ENCODE peak calls at places on chromosomes 13 and 19, in seven cellular contexts. N is NT2/D1, O is GM12878, L is H1, T is SK-N-SH, Q is HCT116, F is K562. B is an unnamed sample.
A peak's percentile ranks its signal among the peaks of the same experiment; 100 is the strongest.

GRCh38 chr19:9729162-9729561 is 39.4 kb downstream of the ZNF846 start:
- DNase-seq in F (no peak), N (no peak), Q (no peak), O (no peak), T (no peak), L (no peak), B (no peak)

GRCh38 chr19:49362926-49363264 is 679 bp upstream of the TEAD2 start:
- DNase-seq in Q (no peak), F (peak; percentile 30), O (no peak), N (no peak), T (peak; percentile 48), L (no peak), B (peak; percentile 24)

GRCh38 chr19:2819540-2820111 is at the start of gene ZNF554:
- DNase-seq in F (peak; percentile 92), Q (peak; percentile 93), O (peak; percentile 74), T (peak; percentile 97), N (peak; percentile 97), L (peak; percentile 99), B (peak; percentile 91)

GRCh38 chr13:72198967-72199601 is 332.1 kb upstream of the DACH1 start:
- DNase-seq in T (no peak), L (no peak), F (no peak), N (no peak), O (no peak), Q (no peak), B (peak; percentile 3)

GRCh38 chr13:79282976-79283375 is 123.1 kb downstream of the RBM26 start:
- DNase-seq in N (no peak), F (no peak), T (no peak), O (no peak), L (no peak), Q (no peak), B (peak; percentile 20)

GRCh38 chr13:64959276-64959675 is 2270.9 kb downstream of the PCDH9 start:
- DNase-seq in N (no peak), Q (no peak), T (no peak), O (no peak), L (no peak), F (no peak), B (no peak)

GRCh38 chr19:47430041-47430802 is 10.9 kb upstream of the MEIS3 start:
- DNase-seq in O (no peak), Q (no peak), N (no peak), T (no peak), L (peak; percentile 78), F (no peak), B (no peak)

GRCh38 chr13:87661471-87661870 is 9.7 kb upstream of the SLITRK5 start:
- DNase-seq in Q (no peak), F (no peak), N (no peak), L (no peak), T (no peak), O (no peak), B (no peak)

GRCh38 chr19:48330012-48330681 is 4.8 kb downstream of the EMP3 start:
- DNase-seq in O (peak; percentile 65), L (peak; percentile 86), N (no peak), F (no peak), T (peak; percentile 91), Q (no peak), B (no peak)

GRCh38 chr13:100235311-100235901 is 146.5 kb downstream of the PCCA start:
- DNase-seq in O (no peak), F (peak; percentile 25), N (no peak), L (no peak), Q (peak; percentile 45), T (peak; percentile 51), B (peak; percentile 60)

GRCh38 chr19:46372901-46373572 is 26.1 kb downstream of the PPP5C start:
- DNase-seq in N (peak; percentile 23), F (no peak), T (no peak), Q (no peak), O (no peak), L (peak; percentile 74), B (no peak)

GRCh38 chr19:46376241-46377153 is 29.6 kb downstream of the PPP5C start:
- DNase-seq in N (no peak), O (no peak), Q (no peak), F (no peak), L (no peak), T (no peak), B (no peak)

GRCh38 chr19:46371371-46371901 is 24.5 kb downstream of the PPP5C start:
- DNase-seq in Q (no peak), F (no peak), O (no peak), T (no peak), L (no peak), N (no peak), B (no peak)

GRCh38 chr19:46374526-46375475 is 27.9 kb downstream of the PPP5C start:
- DNase-seq in N (no peak), L (no peak), F (no peak), T (no peak), O (no peak), Q (no peak), B (no peak)

DNA sequence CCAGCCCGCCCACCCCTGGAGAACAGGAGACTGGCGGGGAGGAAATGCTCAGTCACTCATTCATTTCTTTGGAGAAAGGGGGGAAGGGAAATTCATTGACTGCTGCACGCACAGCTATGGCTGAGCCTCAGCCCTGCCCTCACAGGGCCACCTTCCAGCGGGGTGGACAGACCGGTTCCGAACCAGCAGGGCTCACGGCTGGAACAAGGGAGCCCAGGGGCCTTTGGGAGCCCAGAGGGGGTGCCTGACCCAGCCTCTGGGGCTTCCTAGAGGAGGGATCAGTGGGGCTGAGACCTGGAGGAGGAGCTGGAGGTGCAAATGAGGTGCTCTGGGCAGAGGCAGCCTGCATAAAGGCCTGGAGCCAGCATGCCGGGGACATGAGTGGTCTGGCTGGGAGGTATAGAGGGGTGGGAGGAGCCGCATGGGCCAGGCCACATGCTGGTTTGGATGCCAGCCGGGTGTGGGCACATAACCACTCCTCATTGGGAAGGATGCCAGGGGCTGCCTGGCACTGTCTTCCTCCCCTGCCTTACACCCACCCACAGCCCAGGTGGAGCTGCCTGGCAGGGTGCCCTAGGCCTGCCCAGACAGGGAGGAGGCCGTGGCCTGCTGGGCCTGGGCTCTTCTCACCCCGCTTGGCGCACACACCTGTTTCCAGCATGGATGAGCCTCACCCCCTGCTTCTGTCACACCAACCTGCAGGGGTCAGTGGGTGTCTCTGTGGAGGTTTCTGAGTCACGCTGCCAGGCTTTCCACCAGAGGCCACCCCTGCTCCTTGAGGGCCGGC is 26.9 kb downstream of the PPP5C start:
- DNase-seq in F (no peak), T (peak; percentile 80), N (peak; percentile 48), Q (no peak), O (no peak), L (peak; percentile 73), B (no peak)
- TF ChIP-seq YY1 in F (no peak), T (no peak), N (no peak), Q (no peak), O (no peak), L (no peak), B (no peak)

DNA sequence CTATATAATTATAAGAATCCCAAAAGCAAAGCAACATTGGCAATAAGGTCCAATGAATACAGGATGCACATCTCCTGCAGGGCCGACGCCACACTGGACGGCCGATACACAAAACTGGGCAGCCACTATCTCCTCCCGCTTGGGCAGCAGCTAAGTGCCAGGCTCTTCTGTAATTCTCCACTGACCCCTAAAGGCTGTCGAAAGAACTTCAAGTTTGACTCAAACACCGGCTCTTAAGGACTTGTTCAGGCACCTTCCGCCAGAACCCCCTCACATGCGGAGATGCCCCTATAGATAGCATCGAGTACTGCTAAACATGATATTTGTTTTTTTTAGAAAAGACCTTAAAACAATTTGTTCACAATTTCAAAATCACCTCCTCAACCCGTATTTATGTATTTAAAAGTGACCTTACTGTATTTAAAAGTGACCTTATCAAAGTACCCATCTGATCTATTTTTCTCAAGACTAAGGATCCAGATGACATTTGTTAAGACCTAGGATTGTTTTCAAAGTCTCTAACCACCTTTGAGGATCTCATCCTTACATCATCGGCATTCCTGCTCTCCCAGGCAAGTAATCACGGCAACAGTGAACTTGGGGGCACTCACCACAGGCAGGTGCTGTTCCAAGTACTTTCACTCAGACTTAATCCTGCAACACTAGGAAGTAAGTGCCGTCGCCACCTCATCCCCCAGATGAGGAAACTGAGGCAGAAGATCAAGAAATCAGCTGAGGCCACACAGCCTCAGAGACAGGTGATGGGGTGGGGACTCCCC is 77.8 kb downstream of the TUBGCP3 start:
- DNase-seq in N (peak; percentile 71), T (peak; percentile 82), F (peak; percentile 24), L (peak; percentile 54), O (no peak), Q (peak; percentile 53), B (peak; percentile 52)
- TF ChIP-seq YY1 in N (no peak), T (no peak), F (no peak), L (no peak), O (no peak), Q (no peak), B (no peak)

DNA sequence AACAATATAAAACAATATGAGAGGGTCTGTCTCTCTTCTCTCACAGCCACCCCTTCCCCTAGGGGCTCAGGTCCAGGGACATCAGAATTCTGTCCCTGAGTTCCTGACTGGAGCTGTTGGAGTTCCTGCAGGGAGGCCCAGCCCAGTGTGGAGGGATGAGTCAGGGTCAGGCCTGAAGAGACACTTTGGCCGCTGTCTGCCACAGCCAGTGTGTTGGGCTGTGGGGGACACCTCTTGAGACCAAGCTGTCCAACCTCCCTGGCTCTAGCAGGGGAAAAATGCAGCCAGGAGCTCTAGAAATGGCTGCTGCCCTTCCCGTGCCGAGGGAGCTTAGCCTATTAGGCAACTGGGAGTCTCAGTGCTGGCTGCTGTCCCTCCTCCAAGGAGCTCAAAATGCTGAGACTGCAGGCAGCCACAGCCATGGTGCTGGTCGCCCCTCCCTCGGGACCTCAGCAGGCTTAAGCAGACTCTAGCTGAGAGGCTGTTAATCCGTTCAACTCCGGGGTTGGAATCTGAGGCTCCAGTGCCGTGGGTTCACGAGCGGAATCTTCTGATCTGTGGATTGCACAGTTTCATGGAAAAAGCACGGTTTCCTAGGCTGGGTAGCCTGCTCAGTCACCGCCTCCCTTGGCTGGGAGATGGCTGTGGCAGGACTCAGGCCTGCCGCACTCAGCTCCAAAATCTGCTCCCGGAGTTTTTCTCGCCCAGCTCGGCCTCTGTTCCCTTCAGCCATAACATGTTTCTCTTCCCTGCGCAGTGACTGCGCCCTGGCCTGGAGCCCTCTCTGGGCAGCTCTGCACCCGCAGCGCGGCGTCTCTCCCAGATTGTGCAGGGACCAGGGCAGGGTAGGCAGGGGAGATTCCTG is 3.8 kb upstream of the ZNF626 start:
- DNase-seq in L (no peak), F (no peak), N (peak; percentile 27), T (no peak), Q (no peak), O (no peak), B (peak; percentile 22)
- TF ChIP-seq YY1 in L (no peak), F (no peak), N (no peak), T (no peak), Q (no peak), O (no peak), B (no peak)

DNA sequence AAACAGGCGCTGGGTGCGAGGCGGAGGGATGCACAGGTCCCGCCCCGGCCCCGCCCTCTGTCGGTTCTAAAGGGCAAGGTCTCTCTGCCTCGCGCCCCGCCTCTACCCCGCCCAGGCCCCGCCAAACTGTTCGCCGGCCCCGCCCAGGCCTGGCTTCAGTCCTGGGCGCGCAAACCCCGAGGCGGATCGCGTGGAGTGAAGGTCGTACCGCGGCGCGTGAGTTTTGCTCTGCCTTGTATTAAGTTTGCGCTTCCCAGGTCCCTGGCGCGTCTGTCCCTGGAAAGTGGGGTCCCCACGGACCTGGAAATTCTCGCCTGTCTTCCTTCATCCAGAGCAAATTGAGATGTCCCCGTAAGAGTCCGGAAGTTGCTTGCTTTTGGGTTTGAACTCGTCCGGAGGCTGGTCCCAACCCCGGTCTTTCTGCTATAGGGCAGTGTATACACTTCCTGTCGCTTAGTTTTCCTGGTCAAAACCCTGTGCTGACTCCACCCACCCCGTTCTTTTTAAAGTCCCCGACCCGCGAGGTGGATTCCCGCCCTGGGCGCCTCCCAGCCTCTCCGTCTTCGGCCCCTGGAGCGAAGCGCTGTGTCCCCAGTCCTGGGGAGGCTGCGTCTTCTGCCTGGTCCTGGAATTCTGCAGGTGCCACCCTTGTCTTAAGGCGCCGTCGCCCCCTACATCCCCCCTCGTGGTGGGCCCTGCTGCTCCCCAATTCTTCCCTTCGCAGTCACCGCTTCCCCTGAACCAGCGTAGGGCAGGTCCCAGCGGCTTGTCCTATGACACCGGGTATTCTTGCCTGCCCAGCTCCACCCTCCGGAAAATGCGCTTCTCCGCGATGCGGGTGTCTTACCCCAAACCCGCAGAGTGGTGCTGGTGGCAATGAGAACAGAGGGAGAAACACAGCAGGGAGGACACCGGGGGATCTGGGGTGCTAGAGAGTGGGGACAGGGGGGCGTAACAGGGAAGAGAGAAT is 8.6 kb downstream of the ZNF808 start:
- DNase-seq in F (no peak), Q (no peak), L (peak; percentile 92), N (peak; percentile 71), O (peak; percentile 67), T (peak; percentile 84), B (no peak)
- TF ChIP-seq YY1 in F (no peak), Q (no peak), L (no peak), N (no peak), O (no peak), T (no peak), B (no peak)

B was measured in HepG2.